ENCODE peak calls at places on chromosomes 5 and 9, in seven cellular contexts. F is HCT116; T is CD8-positive, alpha-beta T cell; N is PC-3; R is OCI-LY7; A is tibial nerve; E is astrocyte. L is an unnamed sample.

GRCh38 chr9:78314953-78315870 is 18.3 kb downstream of the PSAT1 start:
- DNase-seq in R (no peak), F (no peak), A (no peak), T (no peak), E (peak; percentile 81), N (no peak), L (peak; percentile 36)

GRCh38 chr9:135714242-135715055 is 12.5 kb downstream of the KCNT1 start:
- DNase-seq in A (no peak), T (no peak), F (no peak), N (no peak), R (no peak), E (no peak), L (no peak)

GRCh38 chr5:87074934-87075541 is 192.6 kb upstream of the RASA1 start:
- DNase-seq in R (peak; percentile 90), N (peak; percentile 78), F (peak; percentile 43), T (no peak), E (no peak), A (no peak), L (no peak)

GRCh38 chr5:167699434-167699833 is 592.0 kb upstream of the WWC1 start:
- DNase-seq in N (peak; percentile 94), F (peak; percentile 97), R (no peak), E (peak; percentile 100), A (no peak), T (no peak), L (peak; percentile 97)

GRCh38 chr5:172770374-172770674 is 671 bp downstream of the DUSP1 start:
- DNase-seq in R (no peak), E (no peak), F (no peak), A (no peak), T (no peak), N (no peak), L (no peak)

GRCh38 chr5:96316487-96316886 is 116.6 kb downstream of the PCSK1 start:
- DNase-seq in E (no peak), R (no peak), N (no peak), T (no peak), F (no peak), A (no peak), L (no peak)

GRCh38 chr5:73299017-73299630 is 126.1 kb downstream of the TMEM174 start:
- DNase-seq in N (peak; percentile 52), R (no peak), E (no peak), F (no peak), T (no peak), A (no peak), L (peak; percentile 34)

GRCh38 chr9:131943397-131943796 is 136.3 kb downstream of the MED27 start:
- DNase-seq in A (no peak), T (no peak), N (peak; percentile 1), R (no peak), F (no peak), E (peak; percentile 50), L (no peak)

GRCh38 chr9:29625292-29625731 is 2052.0 kb upstream of the C9orf72 start:
- DNase-seq in N (no peak), R (no peak), E (peak; percentile 56), T (no peak), A (no peak), F (no peak), L (peak; percentile 98)

GRCh38 chr5:157248771-157249475 is 17.0 kb upstream of the CYFIP2 start:
- DNase-seq in R (no peak), N (no peak), T (no peak), A (no peak), E (no peak), F (no peak), L (no peak)

GRCh38 chr5:145483211-145483610 is 351.9 kb downstream of the PRELID2 start:
- DNase-seq in E (peak; percentile 62), F (no peak), T (no peak), A (no peak), R (no peak), N (peak; percentile 40), L (no peak)

GRCh38 chr9:136339173-136339957 is 12.0 kb downstream of the GPSM1 start:
- DNase-seq in T (no peak), F (no peak), R (peak; percentile 73), N (peak; percentile 56), E (no peak), A (peak; percentile 53), L (no peak)

GRCh38 chr5:58273705-58274104 is 186.2 kb downstream of the PLK2 start:
- DNase-seq in T (no peak), R (no peak), E (no peak), A (no peak), F (no peak), N (no peak), L (no peak)

GRCh38 chr9:135101068-135101410 is 13.6 kb downstream of the OLFM1 start:
- DNase-seq in N (no peak), T (no peak), E (no peak), R (no peak), A (no peak), F (no peak), L (no peak)

GRCh38 chr9:116550728-116551436 is 136.2 kb upstream of the TRIM32 start:
- DNase-seq in F (no peak), T (no peak), R (no peak), N (no peak), A (no peak), E (peak; percentile 55), L (no peak)

GRCh38 chr5:85823462-85824426 is 794.0 kb upstream of the COX7C start:
- DNase-seq in A (no peak), E (no peak), R (no peak), N (peak; percentile 77), F (peak; percentile 8), T (no peak), L (peak; percentile 6)

GRCh38 chr9:80881350-80881749 is 808.0 kb downstream of the TLE1 start:
- DNase-seq in T (no peak), F (no peak), N (no peak), E (no peak), R (no peak), A (no peak), L (no peak)

GRCh38 chr9:86099695-86100364 is 472 bp upstream of the GOLM1 start:
- DNase-seq in N (peak; percentile 56), E (peak; percentile 47), A (peak; percentile 34), T (no peak), F (peak; percentile 57), R (no peak), L (peak; percentile 45)

GRCh38 chr9:26264709-26265601 is 586.7 kb upstream of the TUSC1 start:
- DNase-seq in N (peak; percentile 93), R (no peak), E (peak; percentile 97), T (no peak), A (no peak), F (no peak), L (peak; percentile 0)

GRCh38 chr9:114309096-114309495 is 13.8 kb upstream of the ORM1 start:
- DNase-seq in F (no peak), A (no peak), R (no peak), N (no peak), E (no peak), T (no peak), L (no peak)

GRCh38 chr9:105006514-105006913 is 78.6 kb upstream of the ABCA1 start:
- DNase-seq in N (no peak), F (no peak), A (no peak), T (no peak), E (no peak), R (no peak), L (no peak)

GRCh38 chr5:15241216-15241821 is 258.7 kb upstream of the FBXL7 start:
- DNase-seq in F (no peak), T (no peak), A (no peak), N (no peak), E (no peak), R (no peak), L (no peak)

GRCh38 chr9:99361827-99362226 is 139.7 kb downstream of the SEC61B start:
- DNase-seq in A (no peak), N (no peak), F (no peak), E (no peak), R (no peak), T (no peak), L (no peak)

GRCh38 chr5:160438316-160439204 is 16.9 kb downstream of the PTTG1 start:
- DNase-seq in N (peak; percentile 73), R (peak; percentile 79), E (peak; percentile 44), T (peak; percentile 30), F (peak; percentile 48), A (peak; percentile 66), L (peak; percentile 68)

GRCh38 chr5:161201558-161201957 is 345.0 kb downstream of the GABRB2 start:
- DNase-seq in E (no peak), N (no peak), T (no peak), R (no peak), F (no peak), A (no peak), L (no peak)

DNA sequence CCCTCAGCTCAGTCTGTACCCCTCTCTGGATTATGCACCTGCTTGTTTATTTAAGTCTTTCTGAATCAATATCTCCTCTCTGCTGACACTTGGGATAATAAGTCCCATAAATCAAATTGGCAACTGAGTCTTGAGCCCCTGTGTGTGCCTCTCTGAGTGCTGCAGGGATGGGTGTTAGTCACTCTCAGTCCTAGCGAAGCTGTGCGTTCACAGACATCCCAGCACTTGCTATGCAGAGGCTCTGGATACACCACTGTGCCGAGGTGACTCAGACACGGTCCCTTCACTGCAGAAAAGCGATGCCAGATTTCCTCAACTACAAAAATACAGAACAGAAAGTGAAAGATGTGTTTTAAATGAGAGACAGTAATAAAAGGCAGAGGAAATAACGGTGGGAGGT is 4.1 kb upstream of the KCNMB1 start:
- DNase-seq in A (no peak), N (no peak), F (no peak), E (no peak), R (no peak), T (no peak), L (peak; percentile 72)
- H3K27ac ChIP-seq in A (no peak overlapping the region), N (no peak overlapping the region), F (no peak overlapping the region), E (no peak overlapping the region), R (no peak overlapping the region), T (no peak overlapping the region), L (peak overlapping the region; percentile 74)

DNA sequence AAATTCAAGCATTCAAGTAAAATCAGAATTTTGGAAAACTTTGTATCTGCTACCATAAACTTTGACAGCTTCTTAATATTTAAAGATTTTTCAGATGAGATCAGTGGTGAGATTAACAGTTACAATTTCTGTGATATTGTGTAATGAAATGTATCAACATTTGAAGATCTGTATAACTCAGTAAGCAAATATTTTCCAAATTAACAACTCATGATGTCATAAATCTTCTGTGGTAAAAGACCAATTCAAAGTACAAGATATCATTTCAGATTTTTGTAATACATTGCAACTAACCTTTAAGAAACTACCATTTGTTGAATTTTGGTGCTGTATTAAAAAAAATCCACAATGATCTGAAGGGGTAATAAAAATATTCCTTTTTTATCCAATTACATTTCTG is 352.2 kb downstream of the KIAA0825 start:
- DNase-seq in F (no peak), T (no peak), R (no peak), N (no peak), A (no peak), E (peak; percentile 7), L (no peak)
- TF ChIP-seq CTCF in F (no peak), T (no peak), R (no peak), N (no peak), A (no peak), E (no peak), L (no peak)

GRCh38 chr5:136036991-136037705 is 8.4 kb downstream of the TGFBI start:
- DNase-seq in T (no peak), N (peak; percentile 89), F (no peak), E (peak; percentile 93), A (no peak), R (peak; percentile 90), L (peak; percentile 99)
- H3K4me3 ChIP-seq in T (no peak overlapping the region), N (no peak overlapping the region), F (no peak overlapping the region), E (no peak overlapping the region), A (no peak overlapping the region), R (peak overlapping the region; percentile 36), L (no peak overlapping the region)

DNA sequence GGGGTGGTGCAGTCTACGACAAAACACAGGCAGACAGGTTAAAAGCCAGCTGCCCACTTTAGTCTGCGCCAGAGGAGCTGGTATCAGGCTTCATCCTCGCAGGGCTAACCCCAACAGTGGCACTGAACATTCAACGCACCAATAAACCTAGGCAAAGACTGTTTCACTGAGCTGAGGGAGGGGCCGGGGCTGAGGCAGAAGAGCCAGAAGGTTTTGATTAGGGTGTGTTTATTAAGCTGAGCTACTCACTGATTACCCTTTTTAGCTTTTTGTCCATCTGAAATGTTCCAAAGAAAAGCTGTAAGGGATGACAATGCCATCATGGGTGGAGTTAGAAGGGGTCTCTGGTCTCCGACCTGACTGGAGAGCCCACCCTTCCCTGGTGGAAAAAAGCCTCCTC is 1.4 kb downstream of the ZMYND19 start:
- DNase-seq in R (no peak), T (no peak), F (no peak), A (no peak), E (no peak), N (no peak), L (no peak)
- H3K27ac ChIP-seq in R (peak overlapping the region; percentile 29), T (no peak overlapping the region), F (peak overlapping the region; percentile 75), A (no peak overlapping the region), E (no peak overlapping the region), N (no peak overlapping the region), L (peak overlapping the region; percentile 77)

L was measured in A673.